ENCODE peak calls at places on chromosome 19, in four cellular contexts. M is H1, K is GM12878, I is HepG2. L is an unnamed sample.

GRCh38 chr19:16160943-16161560 is 12.3 kb downstream of the CIB3 start:
- DNase-seq in M (no peak), K (no peak), I (peak), L (peak)

GRCh38 chr19:1807030-1807694 is 4.9 kb downstream of the ATP8B3 start:
- DNase-seq in M (no peak), K (no peak), I (no peak), L (no peak)

GRCh38 chr19:49890349-49891311 is 6.1 kb downstream of the IL4I1 start:
- DNase-seq in M (no peak), K (no peak), I (no peak), L (peak)

GRCh38 chr19:38062959-38063786 is 156.2 kb downstream of the SIPA1L3 start:
- DNase-seq in M (no peak), K (no peak), I (no peak), L (no peak)

GRCh38 chr19:55528030-55528801 is 8.7 kb downstream of the SBK2 start:
- DNase-seq in M (no peak), K (no peak), I (peak), L (no peak)

GRCh38 chr19:32830231-32831014 is 39.1 kb downstream of the SLC7A9 start:
- DNase-seq in M (no peak), K (no peak), I (no peak), L (no peak)

GRCh38 chr19:3852614-3853254 is 16.1 kb downstream of the ZFR2 start:
- DNase-seq in M (no peak), K (no peak), I (peak), L (peak)

GRCh38 chr19:5926641-5927438 is 12.8 kb downstream of the CAPS start:
- DNase-seq in M (no peak), K (no peak), I (no peak), L (no peak)

GRCh38 chr19:1151917-1152601 is 22.0 kb downstream of the SBNO2 start:
- DNase-seq in M (no peak), K (no peak), I (no peak), L (no peak)

GRCh38 chr19:12783226-12783848 is 7.9 kb upstream of the JUNB start:
- DNase-seq in M (no peak), K (no peak), I (no peak), L (no peak)
- TF ChIP-seq ATF2 in M (no peak), K (no peak), I (no peak), L (no peak)

DNA sequence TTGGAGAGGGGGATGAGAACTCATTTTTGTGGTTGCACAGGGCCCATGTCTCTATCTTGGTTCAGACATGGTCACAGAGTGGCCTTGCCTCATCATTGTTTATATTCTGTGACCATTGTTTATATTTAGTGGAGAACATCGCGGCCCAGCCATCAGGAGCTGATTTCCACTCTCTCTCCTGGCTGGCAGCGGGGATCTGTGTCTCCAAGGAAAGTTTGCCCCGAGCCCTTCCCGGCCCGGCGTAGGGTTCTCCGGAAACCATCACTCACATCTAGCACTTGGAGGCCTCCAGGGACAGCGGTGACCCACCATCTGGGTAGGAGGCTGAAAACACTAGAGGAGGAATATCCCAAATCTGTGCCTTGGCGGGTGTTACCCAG is 822 bp upstream of the ZNF358 start:
- DNase-seq in M (no peak), K (no peak), I (no peak), L (no peak)
- TF ChIP-seq POLR2AphosphoS5 in M (no peak), K (no peak), I (no peak), L (no peak)

GRCh38 chr19:35140207-35140897 is 1.7 kb downstream of the FXYD1 start:
- DNase-seq in M (no peak), K (no peak), I (no peak), L (no peak)

GRCh38 chr19:35139618-35139943 is 957 bp downstream of the FXYD1 start:
- DNase-seq in M (no peak), K (no peak), I (no peak), L (no peak)

GRCh38 chr19:35141627-35142401 is 1.2 kb upstream of the FXYD7 start:
- DNase-seq in M (no peak), K (no peak), I (no peak), L (peak)

GRCh38 chr19:35142531-35143230 is 374 bp upstream of the FXYD7 start:
- DNase-seq in M (no peak), K (no peak), I (no peak), L (peak)

GRCh38 chr19:35140898-35141626 is 2.0 kb upstream of the FXYD7 start:
- DNase-seq in M (peak), K (no peak), I (peak), L (peak)
- TF ChIP-seq ATF2 in M (no peak), K (no peak), I (no peak), L (no peak)

GRCh38 chr19:17542042-17542441 is 13.4 kb upstream of the COLGALT1 start:
- DNase-seq in M (no peak), K (no peak), I (no peak), L (no peak)

GRCh38 chr19:17538684-17539287 is 16.7 kb upstream of the COLGALT1 start:
- DNase-seq in M (no peak), K (no peak), I (no peak), L (no peak)

GRCh38 chr19:17540174-17540573 is 15.3 kb upstream of the COLGALT1 start:
- DNase-seq in M (no peak), K (no peak), I (no peak), L (no peak)

GRCh38 chr19:17541184-17541759 is 14.2 kb upstream of the COLGALT1 start:
- DNase-seq in M (no peak), K (no peak), I (no peak), L (no peak)

DNA sequence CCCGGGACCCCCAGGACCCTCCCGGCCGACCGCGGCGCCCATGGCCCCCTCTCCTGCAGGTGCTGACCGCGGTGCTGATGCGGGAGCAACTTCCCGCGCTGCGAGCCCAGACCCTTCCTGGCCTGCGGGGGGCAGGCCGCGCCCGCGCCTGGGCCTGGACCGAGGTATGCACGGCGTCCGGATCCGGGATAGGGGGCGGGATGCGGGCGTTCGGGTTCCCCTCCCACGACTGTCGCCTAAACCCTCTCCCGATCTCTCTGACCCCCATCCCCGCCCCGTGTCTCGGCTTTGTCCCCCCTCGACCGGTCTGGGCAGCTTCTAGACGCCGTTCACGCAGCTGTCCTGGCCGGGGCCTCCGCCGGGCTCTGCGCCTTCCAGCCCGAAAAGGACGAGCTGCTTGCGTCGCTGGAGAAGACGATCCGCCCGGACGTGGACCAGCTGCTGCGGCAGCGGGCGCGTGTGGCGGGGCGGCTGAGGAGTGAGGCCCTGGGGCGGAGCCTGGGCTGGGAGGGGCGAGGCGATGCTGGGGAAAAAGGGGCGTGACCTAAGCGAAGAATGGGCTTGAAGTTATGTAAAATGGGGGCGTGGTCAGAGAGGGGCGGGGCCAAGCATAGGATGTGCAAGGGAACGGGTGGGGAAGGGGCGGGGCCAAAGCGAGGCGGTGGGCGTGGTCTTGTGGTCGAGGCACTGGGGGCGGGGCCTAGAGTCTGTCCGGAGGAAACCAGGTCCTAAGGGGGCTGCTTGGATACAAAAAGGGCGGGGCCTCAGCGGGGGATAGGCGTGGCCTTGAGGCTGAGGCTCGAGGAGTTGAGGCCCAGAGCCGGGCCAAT is 15.9 kb upstream of the COLGALT1 start:
- DNase-seq in M (peak), K (no peak), I (peak), L (peak)
- TF ChIP-seq POLR2AphosphoS5 in M (peak), K (no peak), I (no peak), L (no peak)

GRCh38 chr19:40599331-40600085 is 1.7 kb upstream of the LTBP4 start:
- DNase-seq in M (no peak), K (no peak), I (no peak), L (peak)
- TF ChIP-seq ATF2 in M (no peak), K (no peak), I (no peak), L (no peak)

GRCh38 chr19:15123900-15124299 is 16.7 kb downstream of the SYDE1 start:
- DNase-seq in M (no peak), K (no peak), I (no peak), L (no peak)
- TF ChIP-seq POLR2AphosphoS5 in M (no peak), K (no peak), I (no peak), L (no peak)

DNA sequence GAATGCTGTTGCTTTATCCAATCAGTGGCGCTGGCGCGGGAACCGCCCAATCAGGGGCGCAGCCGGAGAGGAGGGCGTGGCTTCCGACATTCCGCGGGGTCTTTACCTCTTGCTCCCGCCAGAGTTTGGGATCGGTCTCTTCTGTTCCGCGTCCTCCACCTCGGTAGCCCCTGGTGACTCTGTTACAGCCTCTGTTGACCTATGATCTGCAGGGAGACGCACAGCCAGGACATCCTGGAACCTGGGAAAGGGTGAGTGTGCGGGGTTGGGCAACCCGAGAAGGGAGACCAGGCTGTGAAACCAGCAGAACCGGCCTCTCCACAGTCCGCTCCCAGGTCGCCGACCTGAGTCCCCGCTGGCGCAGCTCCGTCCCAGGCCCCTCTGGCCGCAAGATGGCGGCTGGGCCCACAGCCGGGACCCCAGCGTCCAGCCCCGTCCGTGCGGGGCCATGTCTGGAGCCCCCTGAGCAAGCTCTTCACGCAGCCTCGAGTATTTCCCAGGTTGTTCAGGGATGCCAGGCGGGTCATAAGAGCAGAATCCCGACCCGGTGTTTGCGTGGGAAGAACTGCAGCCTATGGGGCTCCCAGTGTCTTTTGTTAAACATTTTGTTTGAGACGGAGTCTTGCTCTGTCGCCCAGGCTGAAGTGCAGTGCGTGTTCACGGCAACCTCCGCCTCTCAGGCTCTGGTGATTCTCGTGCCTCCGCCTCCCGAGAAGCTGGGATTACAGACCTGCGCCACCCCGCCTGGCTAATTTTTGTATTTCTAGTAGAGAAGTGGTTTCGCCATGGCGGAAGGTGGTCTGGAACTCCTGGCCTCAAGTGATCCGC is 4.4 kb upstream of the ZNF681 start:
- DNase-seq in M (peak), K (peak), I (no peak), L (peak)
- TF ChIP-seq ATF2 in M (no peak), K (no peak), I (no peak), L (no peak)

GRCh38 chr19:51722492-51722891 is 1.3 kb downstream of the HAS1 start:
- DNase-seq in M (no peak), K (no peak), I (no peak), L (no peak)

GRCh38 chr19:51721905-51722304 is 1.9 kb downstream of the HAS1 start:
- DNase-seq in M (no peak), K (no peak), I (no peak), L (no peak)

GRCh38 chr19:51715850-51716249 is 7.9 kb downstream of the HAS1 start:
- DNase-seq in M (no peak), K (no peak), I (no peak), L (no peak)

GRCh38 chr19:51716925-51717324 is 6.9 kb downstream of the HAS1 start:
- DNase-seq in M (no peak), K (no peak), I (no peak), L (no peak)

DNA sequence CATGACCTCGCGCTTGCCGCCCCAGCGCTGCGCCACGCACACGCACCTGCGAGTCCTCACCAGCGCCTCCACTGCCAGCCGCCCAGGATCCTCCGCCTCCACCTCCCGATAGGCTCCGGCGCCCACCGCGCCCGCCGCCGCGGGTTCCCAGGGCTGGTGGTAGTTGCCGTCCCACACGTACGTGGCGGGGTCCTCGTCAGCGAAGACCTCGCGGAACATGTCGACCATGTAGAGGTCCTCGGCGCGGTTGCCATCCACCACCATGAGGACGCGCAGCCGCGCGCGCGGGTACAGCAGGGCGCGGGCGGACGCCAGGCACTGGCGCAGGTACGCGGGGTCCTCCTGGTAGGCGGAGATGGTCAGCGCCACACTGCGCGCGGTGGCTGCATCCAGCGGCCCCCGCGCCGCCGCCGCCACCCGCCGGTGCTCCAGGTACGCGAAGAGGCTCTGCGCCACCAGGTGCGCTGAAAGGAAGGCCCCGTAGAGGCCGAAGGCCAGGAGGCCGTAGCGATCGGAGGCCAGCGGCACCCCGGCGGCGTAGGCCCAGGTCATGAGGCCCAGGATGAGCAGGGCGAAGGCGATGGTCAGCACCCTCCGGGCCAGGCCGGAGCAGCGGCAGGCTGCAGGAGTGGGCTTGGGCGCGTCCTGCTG is 4.4 kb downstream of the HAS1 start:
- DNase-seq in M (no peak), K (no peak), I (no peak), L (no peak)
- TF ChIP-seq POLR2AphosphoS5 in M (no peak), K (no peak), I (no peak), L (no peak)

GRCh38 chr19:57934820-57935665 is at the start of gene ZNF418:
- DNase-seq in M (peak), K (peak), I (no peak), L (no peak)
- TF ChIP-seq ATF2 in M (no peak), K (no peak), I (no peak), L (no peak)